ENCODE peak calls at places on chromosomes 5 and 9, in six cellular contexts. E is spleen, F is tibial artery, I is dorsolateral prefrontal cortex, W is lower lobe of right lung, K is T1000. B is an unnamed sample.

GRCh38 chr9:106980551-106981101 is 117.7 kb downstream of the ZNF462 start:
- DNase-seq in W (no peak), I (no peak), F (no peak), E (no peak), K (no peak), B (no peak)

GRCh38 chr5:161804263-161804662 is 43.7 kb upstream of the GABRA1 start:
- DNase-seq in W (no peak), E (no peak), F (no peak), K (no peak), I (no peak), B (no peak)

GRCh38 chr5:154384480-154385235 is 61.1 kb upstream of the SAP30L start:
- DNase-seq in I (no peak), W (no peak), K (no peak), E (peak), F (no peak), B (no peak)

GRCh38 chr5:172110921-172111873 is 76.8 kb downstream of the STK10 start:
- DNase-seq in K (peak), I (no peak), F (no peak), W (peak), E (peak), B (peak)

GRCh38 chr9:87259543-87259942 is 238.1 kb upstream of the DAPK1 start:
- DNase-seq in F (no peak), K (no peak), E (no peak), I (no peak), W (no peak), B (peak)

GRCh38 chr5:96601811-96602244 is 60.3 kb upstream of the CAST start:
- DNase-seq in I (no peak), K (peak), E (no peak), F (no peak), W (no peak), B (peak)

GRCh38 chr5:55758231-55758630 is 20.4 kb downstream of the DDX4 start:
- DNase-seq in I (no peak), W (no peak), K (no peak), E (no peak), F (no peak), B (no peak)

GRCh38 chr5:59034498-59035186 is 451.8 kb downstream of the RAB3C start:
- DNase-seq in W (no peak), K (no peak), E (no peak), F (no peak), I (no peak), B (no peak)

GRCh38 chr5:134070979-134071849 is 43.3 kb upstream of the TCF7 start:
- DNase-seq in I (no peak), W (no peak), K (no peak), E (peak), F (no peak), B (no peak)

GRCh38 chr9:124849801-124850200 is 3.5 kb upstream of the WDR38 start:
- DNase-seq in I (no peak), E (no peak), F (no peak), W (peak), K (peak), B (no peak)

GRCh38 chr9:113011911-113012381 is at the start of gene ZNF883:
- DNase-seq in I (peak), K (no peak), E (peak), F (no peak), W (peak), B (peak)

GRCh38 chr9:69452110-69452780 is 127.2 kb downstream of the ENTREP1 start:
- DNase-seq in W (no peak), I (no peak), K (no peak), F (no peak), E (no peak), B (no peak)

GRCh38 chr5:116452774-116453368 is 121.8 kb downstream of the SEMA6A start:
- DNase-seq in E (no peak), F (no peak), K (no peak), W (no peak), I (no peak), B (no peak)

B was measured in stromal cell of bone marrow.